ENCODE peak calls at places on chromosomes 2 and 18, in six cellular contexts. V is astrocyte of the spinal cord; N is IMR-90; X is CD4-positive, CD25-positive, alpha-beta regulatory T cell; U is right cardiac atrium; K is pancreas. M is an unnamed sample.

GRCh38 chr2:16038586-16038985 is 98.2 kb downstream of the MYCN start:
- DNase-seq in X (no peak), U (no peak), N (no peak), V (no peak), K (no peak), M (no peak)

GRCh38 chr2:44009136-44009744 is 13.5 kb upstream of the LRPPRC start:
- DNase-seq in K (no peak), V (no peak), N (no peak), U (no peak), X (no peak), M (no peak)

GRCh38 chr2:63849381-63850203 is 7.9 kb downstream of the UGP2 start:
- DNase-seq in U (no peak), V (peak), K (no peak), X (no peak), N (no peak), M (no peak)

GRCh38 chr2:169476459-169476858 is 2.8 kb upstream of the BBS5 start:
- DNase-seq in X (no peak), V (peak), U (no peak), K (no peak), N (peak), M (no peak)

GRCh38 chr2:203849010-203849409 is 18.6 kb upstream of the CTLA4 start:
- DNase-seq in V (no peak), U (no peak), X (no peak), K (no peak), N (no peak), M (no peak)

GRCh38 chr2:16218651-16219050 is 278.3 kb downstream of the MYCN start:
- DNase-seq in X (no peak), V (no peak), U (no peak), N (no peak), K (no peak), M (no peak)

GRCh38 chr2:8488001-8488738 is 193.7 kb upstream of the ID2 start:
- DNase-seq in V (peak), N (no peak), X (peak), K (no peak), U (peak), M (no peak)

GRCh38 chr18:45255142-45255890 is 360.0 kb upstream of the SLC14A2 start:
- DNase-seq in X (no peak), U (no peak), V (peak), N (peak), K (no peak), M (peak)

GRCh38 chr2:208392300-208392699 is 14.3 kb upstream of the PTH2R start:
- DNase-seq in V (no peak), N (no peak), X (no peak), U (no peak), K (no peak), M (no peak)

DNA sequence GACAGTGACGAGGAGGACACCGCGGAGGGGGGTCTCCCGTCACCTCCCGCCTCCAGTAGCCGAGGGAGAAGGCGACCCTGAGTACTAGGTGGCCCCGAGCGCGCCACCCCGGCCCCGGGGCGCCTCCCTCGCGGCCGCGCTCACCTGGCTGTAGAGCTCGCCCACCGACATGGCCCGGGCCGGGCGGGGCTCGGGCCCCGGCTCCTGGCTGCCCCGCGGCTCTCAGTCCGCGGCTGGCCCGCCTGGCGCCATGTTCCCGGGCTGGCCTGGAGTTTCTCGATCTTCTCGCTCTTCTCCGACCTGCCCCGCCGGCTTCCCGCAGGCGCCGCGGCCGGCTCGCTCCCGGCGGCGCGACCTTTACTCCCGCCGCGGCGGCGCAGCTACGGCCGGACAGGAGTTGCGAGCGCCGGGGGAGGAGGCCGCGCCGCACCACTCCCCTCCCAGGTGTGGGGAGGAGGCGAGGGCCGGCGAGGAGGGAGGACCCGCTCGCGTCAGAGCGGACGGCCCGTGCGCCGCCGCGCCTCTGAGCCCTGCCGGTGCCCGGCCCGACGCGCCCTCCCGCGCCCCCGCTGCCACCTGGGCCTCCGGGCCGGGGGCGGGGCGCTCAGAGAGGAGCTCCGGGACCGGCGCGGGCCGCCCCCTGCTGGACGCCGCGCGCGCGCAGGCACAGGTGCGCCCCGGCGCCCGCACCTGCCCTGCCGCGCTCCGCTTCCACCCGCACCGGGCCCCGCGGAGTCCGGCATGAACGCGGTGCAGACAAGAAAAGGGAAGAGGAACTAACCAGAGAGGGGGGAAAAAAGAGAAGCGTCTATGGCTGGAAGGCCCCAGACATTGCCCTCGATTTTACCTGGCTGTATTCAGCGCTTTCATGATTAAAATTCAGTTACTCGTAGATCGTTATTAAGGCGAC is at the start of gene MYO5B:
- DNase-seq in X (peak), K (peak), U (peak), N (no peak), V (no peak), M (peak)
- H3K4me3 ChIP-seq in X (no peak), K (peak), U (peak), N (no peak), V (no peak), M (no peak)

DNA sequence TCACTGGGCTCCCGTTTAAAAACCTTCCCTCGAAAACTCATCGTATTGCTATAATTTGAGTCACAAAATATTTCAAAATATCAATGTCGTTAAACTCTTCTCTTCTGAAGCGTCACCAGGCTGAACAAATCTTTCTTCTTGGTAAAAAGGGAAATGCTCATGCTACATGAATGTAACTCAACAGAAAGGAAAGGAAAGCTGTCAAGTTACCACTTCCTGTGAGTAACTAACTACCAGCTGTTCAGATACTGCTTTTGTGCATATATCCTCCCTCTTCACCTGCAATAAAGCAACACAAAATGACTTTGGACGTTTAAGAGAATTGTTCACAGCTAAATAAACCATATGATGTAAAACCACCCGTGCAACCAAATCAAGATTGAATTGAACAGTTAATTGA is 95.4 kb downstream of the DOCK10 start:
- DNase-seq in X (peak), U (no peak), K (no peak), N (peak), V (peak), M (peak)
- H3K4me3 ChIP-seq in X (peak), U (peak), K (no peak), N (peak), V (peak), M (no peak)

GRCh38 chr2:68764781-68765385 is 30.3 kb downstream of the ARHGAP25 start:
- DNase-seq in U (no peak), X (peak), N (peak), K (no peak), V (no peak), M (no peak)
- H3K4me3 ChIP-seq in U (no peak), X (peak), N (peak), K (no peak), V (no peak), M (no peak)

GRCh38 chr2:237408280-237408679 is 5.7 kb downstream of the COL6A3 start:
- DNase-seq in K (no peak), U (peak), N (peak), V (peak), X (no peak), M (no peak)
- H3K4me3 ChIP-seq in K (no peak), U (no peak), N (peak), V (no peak), X (no peak), M (peak)

DNA sequence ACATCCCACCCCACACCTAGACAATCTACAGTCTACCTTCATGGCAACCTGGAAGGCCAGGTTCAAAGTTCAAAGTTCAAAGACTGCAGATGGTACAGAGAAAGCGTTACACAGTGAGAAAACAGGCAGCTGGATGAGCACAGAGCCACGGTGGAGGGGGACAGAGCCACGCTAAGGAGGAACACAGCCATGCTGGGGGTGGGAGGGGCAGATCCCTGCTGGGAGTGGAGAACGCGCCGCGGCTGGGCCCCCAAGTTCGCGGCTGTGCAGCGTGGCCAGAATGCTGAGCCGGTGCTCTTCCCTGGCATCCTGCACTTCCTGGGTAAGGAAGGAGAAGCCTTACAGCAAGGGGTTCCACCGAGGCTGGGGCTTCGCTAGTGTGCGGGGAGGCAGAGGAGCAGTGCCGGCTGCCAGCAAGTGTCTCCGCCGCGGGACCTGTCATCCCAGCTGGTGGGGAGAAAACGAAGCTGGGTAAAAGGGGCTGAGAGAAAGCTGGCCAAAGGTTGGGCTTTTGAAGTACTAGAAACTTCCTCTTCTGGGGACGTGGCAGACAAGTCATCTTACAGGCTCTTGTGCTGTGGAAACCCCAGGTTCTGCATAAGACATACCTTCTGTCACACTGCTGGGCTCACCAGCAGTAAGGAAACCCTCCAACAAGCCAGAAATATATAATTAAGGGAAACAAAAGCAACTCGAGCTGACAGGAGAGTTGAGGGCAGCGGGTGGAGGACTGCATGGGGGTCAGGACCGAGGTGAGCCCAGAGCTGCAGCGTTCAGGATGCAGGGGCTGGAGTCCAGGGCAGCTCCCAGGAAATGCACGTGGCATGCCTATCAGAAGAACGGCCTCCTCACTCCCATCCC is 115.5 kb downstream of the HDAC4 start:
- DNase-seq in V (no peak), K (peak), N (no peak), X (peak), U (peak), M (no peak)
- H3K4me3 ChIP-seq in V (no peak), K (no peak), N (no peak), X (peak), U (no peak), M (no peak)

DNA sequence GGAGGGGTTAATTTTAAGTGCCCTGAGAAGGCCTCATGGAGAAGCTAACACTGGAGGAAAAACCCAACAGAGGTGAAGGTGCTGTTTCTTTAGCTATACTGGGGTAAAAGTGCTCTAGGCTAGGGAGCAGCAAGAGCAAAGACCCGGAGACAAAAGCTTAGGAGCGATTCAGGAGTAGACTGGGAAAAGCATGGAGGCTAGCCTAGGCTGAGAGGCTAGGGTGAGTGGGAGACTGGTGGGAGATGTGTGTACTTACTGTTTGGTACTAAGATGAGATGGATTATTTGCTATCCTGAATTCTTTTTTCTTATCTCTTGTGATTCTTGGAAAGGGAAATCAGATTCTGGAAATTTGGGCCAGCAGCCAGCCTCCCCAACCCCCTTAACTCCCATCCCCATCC is 2.0 kb downstream of the GIGYF2 start:
- DNase-seq in V (no peak), N (no peak), K (no peak), U (no peak), X (no peak), M (no peak)
- H3K4me3 ChIP-seq in V (no peak), N (no peak), K (no peak), U (peak), X (peak), M (peak)

M was measured in foreskin fibroblast.